ENCODE peak calls at places on chromosomes 1 and 21, in four cellular contexts. S is tibial artery, M is H54, Q is GM06990. O is an unnamed sample.

GRCh38 chr1:218299416-218299815 is 14.3 kb downstream of the RRP15 start:
- DNase-seq in Q (no peak), S (no peak), M (no peak), O (no peak)

GRCh38 chr1:111052246-111052645 is 87.6 kb downstream of the DRAM2 start:
- DNase-seq in Q (no peak), M (no peak), S (no peak), O (no peak)

GRCh38 chr1:236465959-236466303 is 57.9 kb upstream of the LGALS8 start:
- DNase-seq in M (no peak), S (no peak), Q (peak), O (peak)

GRCh38 chr1:56584910-56585528 is 5.7 kb upstream of the PLPP3 start:
- DNase-seq in S (no peak), Q (no peak), M (no peak), O (peak)

GRCh38 chr1:36609241-36610027 is 126.7 kb upstream of the CSF3R start:
- DNase-seq in S (no peak), Q (peak), M (peak), O (peak)

GRCh38 chr1:26468911-26469310 is 3.3 kb upstream of the HMGN2 start:
- DNase-seq in S (no peak), M (no peak), Q (no peak), O (no peak)

GRCh38 chr1:228149341-228150020 is at the start of gene GJC2:
- DNase-seq in M (peak), Q (peak), S (peak), O (no peak)

GRCh38 chr1:223214272-223214807 is 71.3 kb upstream of the TLR5 start:
- DNase-seq in Q (no peak), M (no peak), S (no peak), O (no peak)

GRCh38 chr1:223482766-223483165 is 89.6 kb downstream of the CCDC185 start:
- DNase-seq in Q (no peak), M (no peak), S (no peak), O (no peak)

GRCh38 chr1:202192770-202193613 is 607 bp upstream of the LGR6 start:
- DNase-seq in Q (peak), S (peak), M (peak), O (peak)

GRCh38 chr21:42400525-42400924 is 3.2 kb upstream of the UBASH3A start:
- DNase-seq in S (no peak), M (no peak), Q (no peak), O (no peak)

GRCh38 chr1:171788696-171789095 is 7.2 kb downstream of the METTL13 start:
- DNase-seq in M (peak), Q (no peak), S (no peak), O (no peak)

O was measured in GM10248.